ENCODE peak calls at places on chromosomes 12 and 14, in ten cellular contexts. G, L, X, K, E, D, W, Q, F and H are unnamed samples.

GRCh38 chr12:94769746-94770396 is 119.5 kb upstream of the TMCC3 start:
- DNase-seq in G (no peak), L (no peak), X (no peak), K (no peak), E (no peak), D (no peak), W (no peak), Q (no peak), F (no peak), H (no peak)

GRCh38 chr14:94558842-94559241 is 2.4 kb upstream of the SERPINA4 start:
- DNase-seq in G (no peak), L (no peak), X (no peak), K (no peak), E (no peak), D (no peak), W (no peak), Q (no peak), F (no peak), H (no peak)

GRCh38 chr14:65471038-65471878 is 58.7 kb downstream of the FUT8 start:
- DNase-seq in G (no peak), L (no peak), X (no peak), K (no peak), E (no peak), D (no peak), W (no peak), Q (no peak), F (no peak), H (no peak)

GRCh38 chr12:6809056-6809455 is 12.6 kb upstream of the GPR162 start:
- DNase-seq in G (no peak), L (no peak), X (no peak), K (no peak), E (no peak), D (no peak), W (no peak), Q (no peak), F (no peak), H (no peak)

GRCh38 chr14:38197001-38197760 is 10.5 kb upstream of the SSTR1 start:
- DNase-seq in G (peak), L (peak), X (no peak), K (peak), E (no peak), D (no peak), W (no peak), Q (no peak), F (no peak), H (no peak)

GRCh38 chr12:116520801-116521471 is 38.2 kb upstream of the MAP1LC3B2 start:
- DNase-seq in G (no peak), L (no peak), X (no peak), K (no peak), E (no peak), D (no peak), W (no peak), Q (peak), F (no peak), H (no peak)

GRCh38 chr14:104865069-104865630 is at the start of gene CEP170B:
- DNase-seq in G (no peak), L (peak), X (peak), K (peak), E (no peak), D (peak), W (no peak), Q (peak), F (no peak), H (no peak)

GRCh38 chr14:63676615-63677014 is 34.9 kb upstream of the WDR89 start:
- DNase-seq in G (no peak), L (no peak), X (no peak), K (no peak), E (no peak), D (no peak), W (no peak), Q (no peak), F (no peak), H (no peak)

GRCh38 chr14:102363182-102363952 is 626 bp downstream of the TECPR2 start:
- DNase-seq in G (peak), L (peak), X (peak), K (peak), E (peak), D (peak), W (no peak), Q (peak), F (no peak), H (no peak)